ENCODE peak calls at places on chromosomes 13 and 19, in ten cellular contexts. W, K, U, Y, M, S, Q, R, A and X are unnamed samples.
A peak's percentile ranks its signal among the peaks of the same experiment; 100 is the strongest.

GRCh38 chr13:60152114-60152513 is 11.6 kb downstream of the DIAPH3 start:
- DNase-seq in M (no peak), A (no peak), Y (no peak), Q (no peak), S (no peak), W (no peak), U (no peak), K (no peak), R (no peak), X (no peak)

GRCh38 chr19:798415-799075 is 1.3 kb downstream of the PTBP1 start:
- DNase-seq in Q (no peak), K (peak; percentile 36), A (no peak), M (no peak), Y (no peak), R (no peak), U (no peak), S (peak; percentile 73), W (peak; percentile 63), X (no peak)

GRCh38 chr13:29750178-29750530 is 100.3 kb downstream of the UBL3 start:
- DNase-seq in K (no peak), W (no peak), R (no peak), A (no peak), U (no peak), Y (no peak), M (no peak), S (no peak), Q (no peak), X (no peak)

GRCh38 chr19:13208964-13209796 is 59.0 kb downstream of the IER2 start:
- DNase-seq in R (no peak), Q (no peak), U (no peak), W (no peak), S (peak; percentile 85), A (no peak), M (no peak), Y (no peak), K (no peak), X (peak; percentile 57)

GRCh38 chr13:46615888-46616531 is 63.0 kb downstream of the LRCH1 start:
- DNase-seq in Y (no peak), S (no peak), U (no peak), R (no peak), Q (peak; percentile 44), W (no peak), A (no peak), K (no peak), M (no peak), X (no peak)

GRCh38 chr13:98780451-98780850 is 28.0 kb upstream of the SLC15A1 start:
- DNase-seq in M (no peak), S (no peak), Y (no peak), A (no peak), R (no peak), K (no peak), U (no peak), Q (no peak), W (no peak), X (no peak)

GRCh38 chr19:44850641-44851109 is 4.6 kb downstream of the NECTIN2 start:
- DNase-seq in U (no peak), Q (no peak), Y (no peak), S (peak; percentile 49), K (no peak), A (peak; percentile 35), M (no peak), R (no peak), W (no peak), X (no peak)

GRCh38 chr19:7852851-7853759 is 21.1 kb downstream of the PRR36 start:
- DNase-seq in R (peak; percentile 50), A (peak; percentile 54), K (peak; percentile 57), W (peak; percentile 75), U (no peak), Q (peak; percentile 66), S (peak; percentile 100), M (peak; percentile 70), Y (peak; percentile 96), X (peak; percentile 99)

GRCh38 chr13:98937911-98938381 is 39.9 kb downstream of the DOCK9 start:
- DNase-seq in Q (no peak), K (no peak), A (no peak), M (peak; percentile 32), Y (no peak), U (no peak), W (no peak), R (no peak), S (peak; percentile 80), X (no peak)

GRCh38 chr13:98565726-98566577 is 11.0 kb downstream of the STK24 start:
- DNase-seq in S (no peak), R (no peak), M (no peak), Q (peak; percentile 25), Y (no peak), W (no peak), A (peak; percentile 53), K (no peak), U (peak; percentile 51), X (no peak)

GRCh38 chr13:96033220-96034015 is 19.8 kb downstream of the UGGT2 start:
- DNase-seq in Y (no peak), Q (no peak), W (no peak), R (no peak), A (no peak), M (no peak), U (no peak), K (no peak), S (no peak), X (no peak)

GRCh38 chr19:40344422-40344821 is 3.8 kb downstream of the C19orf47 start:
- DNase-seq in A (no peak), M (no peak), S (no peak), Q (no peak), R (no peak), K (no peak), W (no peak), U (no peak), Y (no peak), X (no peak)

GRCh38 chr13:27833206-27833605 is 40.9 kb downstream of the GSX1 start:
- DNase-seq in W (no peak), Y (no peak), U (no peak), M (no peak), R (no peak), Q (no peak), K (no peak), S (no peak), A (no peak), X (no peak)

GRCh38 chr19:46606019-46606418 is 4.9 kb downstream of the CALM3 start:
- DNase-seq in W (no peak), Y (no peak), K (no peak), M (no peak), U (no peak), Q (no peak), S (no peak), R (no peak), A (no peak), X (no peak)

GRCh38 chr13:62234780-62235530 is 819.3 kb upstream of the PCDH20 start:
- DNase-seq in A (no peak), K (no peak), Q (no peak), U (no peak), S (no peak), Y (no peak), W (no peak), M (no peak), R (no peak), X (no peak)

GRCh38 chr19:2329528-2329927 is 1.0 kb downstream of the SPPL2B start:
- DNase-seq in S (no peak), W (no peak), Q (no peak), M (no peak), K (no peak), U (no peak), R (no peak), Y (no peak), A (no peak), X (no peak)

GRCh38 chr13:23628765-23629565 is 58.8 kb downstream of the TNFRSF19 start:
- DNase-seq in S (no peak), U (no peak), W (no peak), M (no peak), K (no peak), A (no peak), Q (peak; percentile 80), R (no peak), Y (no peak), X (no peak)

GRCh38 chr19:49512970-49513745 is 697 bp downstream of the FCGRT start:
- DNase-seq in S (peak; percentile 95), M (peak; percentile 59), U (peak; percentile 66), K (no peak), W (no peak), A (peak; percentile 70), R (no peak), Y (peak; percentile 49), Q (no peak), X (no peak)

GRCh38 chr19:46678110-46678732 is 17.2 kb upstream of the DACT3 start:
- DNase-seq in R (peak; percentile 25), W (peak; percentile 53), Q (no peak), S (peak; percentile 98), U (no peak), A (no peak), M (no peak), K (peak; percentile 56), Y (no peak), X (peak; percentile 77)

GRCh38 chr19:55590621-55591020 is 8.7 kb downstream of the FIZ1 start:
- DNase-seq in A (no peak), U (no peak), K (no peak), S (peak; percentile 70), W (peak; percentile 71), M (no peak), Y (no peak), R (no peak), Q (peak; percentile 9), X (no peak)

GRCh38 chr19:4660181-4660791 is 9.9 kb downstream of the MYDGF start:
- DNase-seq in Y (no peak), S (peak; percentile 83), U (no peak), A (no peak), W (peak; percentile 66), R (no peak), Q (no peak), M (no peak), K (no peak), X (no peak)

GRCh38 chr13:77789386-77789785 is 91.9 kb downstream of the SLAIN1 start:
- DNase-seq in R (no peak), Y (no peak), U (no peak), W (no peak), Q (no peak), M (no peak), A (no peak), K (no peak), S (no peak), X (no peak)

GRCh38 chr19:12932392-12933286 is 872 bp downstream of the FARSA start:
- DNase-seq in Y (no peak), R (no peak), W (peak; percentile 60), S (no peak), Q (no peak), A (no peak), U (no peak), K (no peak), M (no peak), X (no peak)

GRCh38 chr13:52797176-52797575 is 51.3 kb downstream of the PCDH8 start:
- DNase-seq in K (no peak), S (no peak), A (no peak), W (no peak), Q (no peak), Y (no peak), M (no peak), U (no peak), R (no peak), X (no peak)

GRCh38 chr13:26037302-26037701 is 14.5 kb downstream of the SHISA2 start:
- DNase-seq in K (no peak), S (peak; percentile 80), M (no peak), R (no peak), U (no peak), W (peak; percentile 30), Y (no peak), A (no peak), Q (peak; percentile 43), X (no peak)